ENCODE peak calls at places on chromosomes 6 and 20, in five cellular contexts. Q is T follicular helper cell; R is SW 1271; H is Kasumi-1; P is activated CD4-positive, alpha-beta T cell treated with anti-CD3 and anti-CD28 coated beads, Interleukin-2, amount 50 U/mL, for 1 hour. X is an unnamed sample.

GRCh38 chr6:8499540-8499939 is 64.2 kb upstream of the SLC35B3 start:
- DNase-seq in H (peak), Q (no peak), P (no peak), R (no peak), X (no peak)

GRCh38 chr20:63544958-63545516 is 2.5 kb downstream of the SRMS start:
- DNase-seq in H (no peak), Q (no peak), R (no peak), P (no peak), X (peak)

GRCh38 chr20:23446505-23446904 is 6.2 kb downstream of the CST11 start:
- DNase-seq in Q (no peak), P (no peak), H (peak), R (no peak), X (peak)

GRCh38 chr6:18122128-18123093 is at the start of gene NHLRC1:
- DNase-seq in H (no peak), P (peak), Q (peak), R (peak), X (peak)

GRCh38 chr6:137738197-137738596 is 128.9 kb upstream of the TNFAIP3 start:
- DNase-seq in R (no peak), H (no peak), P (no peak), Q (no peak), X (peak)

GRCh38 chr6:7730852-7731251 is 5.0 kb downstream of the BMP6 start:
- DNase-seq in R (peak), H (no peak), Q (no peak), P (no peak), X (peak)

GRCh38 chr6:89977808-89978748 is 83.8 kb downstream of the GJA10 start:
- DNase-seq in P (no peak), H (no peak), Q (no peak), R (no peak), X (no peak)

GRCh38 chr20:45765980-45766379 is 25.7 kb downstream of the WFDC3 start:
- DNase-seq in P (no peak), Q (no peak), R (no peak), H (no peak), X (no peak)

GRCh38 chr20:53852691-53853450 is 217.5 kb downstream of the BCAS1 start:
- DNase-seq in Q (no peak), H (no peak), P (no peak), R (no peak), X (no peak)

GRCh38 chr6:37809144-37809543 is 10.4 kb upstream of the ZFAND3 start:
- DNase-seq in Q (no peak), R (no peak), H (no peak), P (no peak), X (no peak)

GRCh38 chr6:159973951-159974350 is 5.1 kb downstream of the IGF2R start:
- DNase-seq in P (no peak), H (peak), Q (no peak), R (no peak), X (no peak)

GRCh38 chr6:85273870-85274269 is 176.0 kb upstream of the NT5E start:
- DNase-seq in P (no peak), R (no peak), Q (no peak), H (no peak), X (no peak)

GRCh38 chr6:73679009-73679408 is 17.0 kb upstream of the CD109 start:
- DNase-seq in H (no peak), R (no peak), P (no peak), Q (no peak), X (no peak)

GRCh38 chr6:65943548-65943947 is 236.5 kb upstream of the EYS start:
- DNase-seq in Q (no peak), P (no peak), R (no peak), H (no peak), X (no peak)

GRCh38 chr6:24919404-24919892 is 16.3 kb downstream of the RIPOR2 start:
- DNase-seq in R (no peak), P (no peak), H (no peak), Q (no peak), X (no peak)

GRCh38 chr20:5688431-5688972 is 61.7 kb upstream of the SHLD1 start:
- DNase-seq in Q (no peak), R (no peak), P (no peak), H (peak), X (peak)

GRCh38 chr20:44532981-44533331 is 11.1 kb upstream of the SERINC3 start:
- DNase-seq in R (no peak), P (no peak), H (no peak), Q (no peak), X (no peak)

GRCh38 chr20:32983459-32984112 is 20.6 kb downstream of the SUN5 start:
- DNase-seq in R (no peak), Q (no peak), H (no peak), P (no peak), X (no peak)

GRCh38 chr20:62112368-62112767 is 9.9 kb upstream of the LSM14B start:
- DNase-seq in Q (no peak), R (no peak), P (no peak), H (no peak), X (no peak)

GRCh38 chr6:308768-309167 is 16.5 kb downstream of the DUSP22 start:
- DNase-seq in R (no peak), Q (no peak), P (no peak), H (no peak), X (no peak)

GRCh38 chr6:39426057-39426592 is 103.6 kb upstream of the KCNK16 start:
- DNase-seq in P (no peak), H (no peak), Q (no peak), R (peak), X (peak)

GRCh38 chr6:83303426-83303825 is 110.3 kb downstream of the RWDD2A start:
- DNase-seq in P (no peak), Q (no peak), H (no peak), R (no peak), X (no peak)

GRCh38 chr6:122778334-122778733 is 1.2 kb upstream of the FABP7 start:
- DNase-seq in P (no peak), Q (no peak), H (no peak), R (no peak), X (no peak)

GRCh38 chr20:24718696-24719095 is 230.4 kb upstream of the CST7 start:
- DNase-seq in Q (no peak), R (no peak), H (no peak), P (no peak), X (no peak)

GRCh38 chr20:50758992-50759391 is 27.6 kb downstream of the PARD6B start:
- DNase-seq in P (no peak), Q (no peak), H (no peak), R (no peak), X (peak)

GRCh38 chr6:157494132-157494705 is 113.2 kb downstream of the ZDHHC14 start:
- DNase-seq in Q (no peak), P (no peak), H (no peak), R (no peak), X (no peak)

GRCh38 chr6:22614541-22614940 is 45.2 kb downstream of the HDGFL1 start:
- DNase-seq in P (no peak), Q (no peak), H (no peak), R (no peak), X (no peak)

GRCh38 chr6:11621119-11621518 is 83.6 kb downstream of the TMEM170B start:
- DNase-seq in R (no peak), Q (no peak), P (no peak), H (no peak), X (no peak)

GRCh38 chr6:26327450-26328264 is 37.3 kb upstream of the BTN3A2 start:
- DNase-seq in Q (no peak), H (peak), P (peak), R (peak), X (peak)

GRCh38 chr6:11711644-11711993 is 67.0 kb downstream of the ADTRP start:
- DNase-seq in Q (no peak), P (no peak), R (no peak), H (no peak), X (no peak)

GRCh38 chr6:100808638-100809275 is 72.4 kb downstream of the ASCC3 start:
- DNase-seq in H (no peak), P (no peak), R (no peak), Q (no peak), X (no peak)

GRCh38 chr20:38152175-38153010 is 12.7 kb downstream of the TGM2 start:
- DNase-seq in H (peak), R (peak), P (no peak), Q (no peak), X (peak)

GRCh38 chr6:33418690-33419291 is 884 bp upstream of the CUTA start:
- DNase-seq in H (no peak), P (peak), Q (no peak), R (no peak), X (no peak)

GRCh38 chr6:27091661-27092315 is 155.7 kb upstream of the PRSS16 start:
- DNase-seq in H (peak), P (no peak), Q (no peak), R (peak), X (peak)

GRCh38 chr6:97947841-97948240 is 664.8 kb upstream of the MMS22L start:
- DNase-seq in H (no peak), P (no peak), R (peak), Q (no peak), X (peak)

GRCh38 chr6:39839445-39839844 is 47.3 kb downstream of the DAAM2 start:
- DNase-seq in H (no peak), R (no peak), P (no peak), Q (no peak), X (no peak)

GRCh38 chr6:14732845-14733757 is 512.8 kb upstream of the JARID2 start:
- DNase-seq in R (peak), Q (no peak), H (no peak), P (no peak), X (peak)

GRCh38 chr20:24705486-24705885 is 236.1 kb downstream of the SYNDIG1 start:
- DNase-seq in H (no peak), R (no peak), P (no peak), Q (no peak), X (no peak)

GRCh38 chr6:36834576-36835293 is 4.5 kb downstream of the CPNE5 start:
- DNase-seq in Q (no peak), P (no peak), H (no peak), R (no peak), X (peak)